ENCODE peak calls at places on chromosome 2, in four cellular contexts. O is Panc1, C is GM23338, S is HepG2. K is an unnamed sample.

GRCh38 chr2:21668078-21668710 is 544.4 kb downstream of the TDRD15 start:
- ATAC-seq in S (no peak), C (peak), O (no peak), K (no peak)

GRCh38 chr2:200408428-200409311 is 101.2 kb downstream of the KCTD18 start:
- ATAC-seq in O (peak), C (peak), S (no peak), K (no peak)

GRCh38 chr2:27304488-27305240 is 3.6 kb downstream of the UCN start:
- ATAC-seq in S (peak), O (no peak), C (no peak), K (no peak)

GRCh38 chr2:169955940-169956339 is 128.7 kb downstream of the UBR3 start:
- ATAC-seq in S (no peak), C (no peak), O (no peak), K (no peak)

GRCh38 chr2:173094731-173095130 is 19.1 kb downstream of the MAP3K20 start:
- ATAC-seq in S (no peak), C (no peak), O (no peak), K (no peak)

GRCh38 chr2:126761981-126762878 is 106.3 kb downstream of the GYPC start:
- ATAC-seq in C (no peak), S (no peak), O (no peak), K (no peak)

GRCh38 chr2:85410584-85411404 is 628 bp upstream of the CAPG start:
- ATAC-seq in S (peak), O (no peak), C (no peak), K (no peak)

GRCh38 chr2:69366-70344 is 23.4 kb upstream of the FAM110C start:
- ATAC-seq in C (peak), S (no peak), O (no peak), K (no peak)

GRCh38 chr2:235446082-235446481 is 47.8 kb upstream of the AGAP1 start:
- ATAC-seq in S (no peak), O (no peak), C (no peak), K (no peak)

GRCh38 chr2:45595724-45596435 is 15.2 kb downstream of the SRBD1 start:
- ATAC-seq in O (no peak), S (no peak), C (no peak), K (no peak)

GRCh38 chr2:32375228-32375892 is 18.5 kb downstream of the BIRC6 start:
- ATAC-seq in O (no peak), C (peak), S (no peak), K (no peak)

GRCh38 chr2:8993902-8994278 is 9.6 kb downstream of the MBOAT2 start:
- ATAC-seq in C (no peak), O (peak), S (no peak), K (no peak)

DNA sequence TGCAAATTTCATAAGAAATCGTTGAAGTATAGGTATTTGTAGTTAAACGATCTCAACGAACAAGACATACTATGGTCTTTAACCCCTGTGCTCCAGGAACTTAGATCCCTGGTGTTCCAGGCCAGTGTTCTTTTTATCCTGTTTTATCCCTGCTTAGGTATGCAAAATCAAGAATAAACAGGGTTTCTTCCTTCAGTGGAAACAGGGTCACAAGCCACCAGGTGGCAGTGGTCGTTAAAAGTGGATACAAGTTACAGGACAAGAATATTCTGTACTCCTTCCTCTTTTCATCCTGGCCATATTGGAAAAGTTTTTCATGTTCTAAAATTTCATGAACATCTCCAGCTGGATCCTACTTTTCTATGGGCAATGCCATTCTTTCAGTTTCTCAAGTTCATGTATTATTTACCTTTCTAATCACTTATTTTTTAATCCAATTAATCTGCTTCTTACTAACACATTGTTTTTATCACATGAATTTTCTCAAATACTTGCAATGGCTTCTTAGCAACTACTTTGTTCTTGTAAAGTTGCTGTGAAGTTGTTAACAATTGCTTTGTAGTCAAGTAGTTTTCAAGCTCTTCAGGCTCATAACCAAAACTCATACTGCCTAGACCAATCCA is 16.4 kb upstream of the HNMT start:
- ATAC-seq in O (peak), S (no peak), C (peak), K (peak)
- TF ChIP-seq POLR2AphosphoS5 in O (no peak), S (no peak), C (no peak), K (no peak)

DNA sequence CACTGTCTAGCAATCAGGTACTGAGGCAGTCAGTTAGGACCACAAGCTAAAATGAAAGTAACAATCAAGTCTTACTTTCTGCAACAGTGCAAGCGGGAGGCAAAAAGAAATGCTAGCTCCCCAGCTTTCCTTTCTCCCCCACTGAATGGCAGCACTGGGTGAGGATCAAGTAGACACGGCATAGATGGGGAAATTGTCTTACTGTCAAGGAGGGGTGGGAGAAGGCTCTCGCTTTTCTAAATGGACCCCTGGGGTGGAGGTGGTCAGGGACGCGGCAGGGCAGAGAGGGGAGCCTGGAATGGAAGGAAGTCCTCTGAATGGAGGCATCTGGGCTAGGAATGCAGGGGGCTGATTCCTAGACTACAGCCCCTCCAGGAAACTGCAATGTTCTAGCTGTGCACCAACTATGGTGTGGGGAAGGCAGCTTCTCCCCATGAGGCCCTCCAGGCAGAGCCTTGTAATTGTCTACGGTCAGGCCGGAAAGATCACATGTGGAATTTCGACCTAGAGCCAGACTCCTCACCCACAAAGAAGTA is 24.3 kb downstream of the METTL8 start:
- ATAC-seq in S (no peak), O (no peak), C (peak), K (no peak)
- TF ChIP-seq POLR2AphosphoS5 in S (no peak), O (no peak), C (no peak), K (no peak)

GRCh38 chr2:65311596-65311995 is 84.0 kb downstream of the ACTR2 start:
- ATAC-seq in O (no peak), S (no peak), C (no peak), K (no peak)

GRCh38 chr2:65311049-65311448 is 83.4 kb downstream of the ACTR2 start:
- ATAC-seq in O (no peak), S (no peak), C (no peak), K (no peak)

GRCh38 chr2:65305899-65306298 is 78.3 kb downstream of the ACTR2 start:
- ATAC-seq in S (no peak), C (no peak), O (no peak), K (no peak)

GRCh38 chr2:65313126-65313953 is 85.7 kb downstream of the ACTR2 start:
- ATAC-seq in C (no peak), S (no peak), O (peak), K (no peak)

GRCh38 chr2:65309699-65310098 is 82.1 kb downstream of the ACTR2 start:
- ATAC-seq in S (peak), O (peak), C (no peak), K (no peak)
- TF ChIP-seq POLR2AphosphoS5 in S (no peak), O (no peak), C (no peak), K (no peak)

DNA sequence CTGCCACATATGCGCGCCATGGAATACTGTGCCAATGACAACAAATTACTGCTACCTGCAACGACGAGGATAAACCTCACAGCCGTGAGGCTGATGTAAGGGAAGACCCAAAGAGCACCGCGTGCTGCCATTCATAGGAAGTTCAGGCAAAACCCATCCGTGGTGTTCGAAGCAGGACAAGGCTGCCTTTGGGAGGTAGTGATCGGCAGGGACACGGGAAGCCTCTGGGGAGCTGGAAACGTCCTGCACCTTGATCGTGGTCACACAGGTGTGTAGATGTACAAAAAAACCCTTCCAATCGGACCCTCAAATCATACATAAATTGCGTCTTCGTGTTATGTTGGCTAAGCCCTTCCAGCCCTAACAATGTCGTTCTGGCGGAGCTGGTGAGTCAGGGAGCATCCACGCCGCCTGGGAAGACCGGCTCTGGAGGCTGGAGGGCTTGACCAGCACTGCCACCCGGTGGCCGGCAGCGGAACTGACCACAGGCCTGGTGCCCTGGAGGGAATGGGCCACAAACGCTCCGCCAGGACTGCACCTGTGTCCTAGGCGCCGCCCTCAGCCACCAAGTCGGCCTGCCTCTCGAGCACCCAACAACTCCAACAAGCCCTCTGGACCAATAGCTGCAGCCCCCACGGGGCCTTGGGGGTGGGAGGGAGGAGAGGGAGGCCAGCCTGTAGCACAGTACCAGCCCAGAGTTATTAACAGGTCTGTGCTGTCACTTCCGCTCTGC is 4.1 kb upstream of the NEURL3 start:
- ATAC-seq in C (peak), O (peak), S (peak), K (peak)
- TF ChIP-seq POLR2AphosphoS5 in C (no peak), O (no peak), S (no peak), K (peak)

K was measured in gastroesophageal sphincter.